ENCODE peak calls at places on chromosomes 16 and 17, in five cellular contexts. O is cardiac muscle cell; T is heart left ventricle; V is kidney epithelial cell; W is CD4-positive, alpha-beta T cell. F is an unnamed sample.

GRCh38 chr17:31319253-31319661 is 2.2 kb downstream of the EVI2A start:
- DNase-seq in O (no peak), V (no peak), W (no peak), T (no peak), F (no peak)

GRCh38 chr17:31743767-31744166 is 115.3 kb downstream of the COPRS start:
- DNase-seq in W (no peak), O (peak; percentile 70), T (peak; percentile 25), V (no peak), F (no peak)

GRCh38 chr17:82055965-82056728 is 4.4 kb downstream of the GPS1 start:
- DNase-seq in T (no peak), W (no peak), V (no peak), O (no peak), F (no peak)

GRCh38 chr16:74480150-74481029 is 59.1 kb upstream of the CLEC18B start:
- DNase-seq in T (peak; percentile 19), V (peak; percentile 32), O (no peak), W (no peak), F (peak; percentile 90)

GRCh38 chr16:69399361-69399760 is 13.6 kb upstream of the TERF2 start:
- DNase-seq in V (no peak), W (no peak), O (no peak), T (no peak), F (no peak)

GRCh38 chr16:21211486-21211885 is at the start of gene ZP2:
- DNase-seq in T (no peak), O (no peak), W (no peak), V (no peak), F (no peak)

GRCh38 chr17:49708515-49709161 is 874 bp upstream of the SLC35B1 start:
- DNase-seq in W (no peak), T (no peak), V (no peak), O (no peak), F (no peak)

GRCh38 chr17:259341-259976 is 78.0 kb upstream of the DOC2B start:
- DNase-seq in T (peak; percentile 15), W (no peak), V (no peak), O (no peak), F (no peak)

GRCh38 chr16:70556063-70556462 is 32.4 kb downstream of the SF3B3 start:
- DNase-seq in V (no peak), T (no peak), W (no peak), O (no peak), F (no peak)

GRCh38 chr16:54928421-54929089 is 2.1 kb upstream of the IRX5 start:
- DNase-seq in T (peak; percentile 78), V (no peak), W (no peak), O (no peak), F (peak; percentile 40)

GRCh38 chr17:49696233-49696761 is 11.5 kb downstream of the SLC35B1 start:
- DNase-seq in T (no peak), O (no peak), W (no peak), V (no peak), F (no peak)

GRCh38 chr17:65057520-65058075 is 1.1 kb upstream of the GNA13 start:
- DNase-seq in W (no peak), O (no peak), T (peak; percentile 62), V (peak; percentile 75), F (no peak)

GRCh38 chr16:77918792-77919707 is 103.3 kb upstream of the CLEC3A start:
- DNase-seq in W (no peak), O (peak; percentile 20), V (no peak), T (no peak), F (no peak)

GRCh38 chr17:19386974-19387920 is at the start of gene MFAP4:
- DNase-seq in T (peak; percentile 78), O (peak; percentile 58), V (no peak), W (no peak), F (no peak)

GRCh38 chr17:51435641-51436091 is 175.3 kb downstream of the UTP18 start:
- DNase-seq in O (peak; percentile 59), V (no peak), W (peak; percentile 46), T (no peak), F (peak; percentile 29)

GRCh38 chr17:63997341-63998048 is 656 bp upstream of the PRR29 start:
- DNase-seq in O (peak; percentile 5), V (no peak), T (peak; percentile 62), W (no peak), F (no peak)

GRCh38 chr17:73476890-73477350 is 165.1 kb upstream of the CDC42EP4 start:
- DNase-seq in W (no peak), O (peak; percentile 63), T (peak; percentile 65), V (no peak), F (no peak)

GRCh38 chr17:55533611-55534010 is 22.4 kb upstream of the SMIM36 start:
- DNase-seq in V (no peak), W (no peak), O (no peak), T (no peak), F (no peak)

GRCh38 chr17:53687324-53687723 is 135.4 kb upstream of the KIF2B start:
- DNase-seq in T (no peak), W (no peak), O (no peak), V (no peak), F (no peak)

GRCh38 chr16:75266738-75267630 is 15.6 kb upstream of the BCAR1 start:
- DNase-seq in V (no peak), T (no peak), W (no peak), O (no peak), F (no peak)

GRCh38 chr17:50150354-50151040 is at the start of gene PPP1R9B:
- DNase-seq in T (no peak), O (no peak), V (no peak), W (no peak), F (no peak)

GRCh38 chr16:379183-379960 is 2.4 kb downstream of the PGAP6 start:
- DNase-seq in O (no peak), T (no peak), W (no peak), V (no peak), F (no peak)

GRCh38 chr16:2671741-2672140 is 10.6 kb upstream of the KCTD5 start:
- DNase-seq in O (no peak), T (no peak), V (no peak), W (no peak), F (no peak)

GRCh38 chr16:2675021-2675420 is 7.3 kb upstream of the KCTD5 start:
- DNase-seq in W (no peak), T (no peak), O (no peak), V (no peak), F (no peak)

GRCh38 chr16:2673066-2673999 is 9.0 kb upstream of the KCTD5 start:
- DNase-seq in T (peak; percentile 97), O (peak; percentile 99), V (peak; percentile 53), W (peak; percentile 94), F (peak; percentile 90)

GRCh38 chr16:2675714-2676113 is 6.6 kb upstream of the KCTD5 start:
- DNase-seq in T (no peak), W (no peak), O (no peak), V (no peak), F (no peak)
- TF ChIP-seq CTCF in T (no peak), W (no peak), O (no peak), V (no peak), F (no peak)

GRCh38 chr16:80896778-80897177 is 92.4 kb upstream of the CDYL2 start:
- DNase-seq in W (no peak), T (no peak), O (no peak), V (no peak), F (no peak)
- TF ChIP-seq CTCF in W (no peak), T (no peak), O (no peak), V (no peak), F (no peak)

DNA sequence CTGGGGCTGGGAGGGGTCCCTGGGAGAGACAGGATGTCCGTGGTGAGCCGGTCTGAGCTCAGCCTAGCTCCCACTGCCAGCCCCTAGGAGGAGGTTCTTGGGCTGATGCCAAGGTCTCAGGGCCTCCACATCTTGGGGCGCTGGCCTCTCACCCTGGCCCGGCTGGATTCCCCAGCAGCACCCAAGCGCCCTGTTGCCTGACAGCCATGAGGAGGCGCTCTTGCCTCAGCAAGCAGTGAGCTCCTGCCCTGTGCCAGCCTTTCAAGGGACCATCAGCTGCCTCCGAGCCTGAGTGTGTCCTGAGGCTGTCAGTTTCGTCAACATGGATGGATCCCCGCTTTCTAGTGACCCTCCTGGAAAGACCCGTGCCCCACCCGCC is 234.9 kb upstream of the CIBAR2 start:
- DNase-seq in V (no peak), O (peak; percentile 34), W (no peak), T (no peak), F (no peak)
- TF ChIP-seq CTCF in V (no peak), O (peak; percentile 47), W (no peak), T (no peak), F (no peak)

GRCh38 chr16:19114359-19115147 is 789 bp downstream of the ITPRIPL2 start:
- DNase-seq in T (peak; percentile 75), O (no peak), W (no peak), V (no peak), F (peak; percentile 61)
- TF ChIP-seq CTCF in T (peak; percentile 4), O (no peak), W (no peak), V (no peak), F (peak; percentile 46)